ENCODE peak calls at places on chromosomes 13 and 19, in nine cellular contexts. One of them, this sample, is unnamed.
A peak's percentile ranks its signal among the peaks of the same experiment; 100 is the strongest.

GRCh38 chr13:38933786-38934185 is 56.8 kb downstream of the STOML3 start:
- DNase-seq in CD8-positive, alpha-beta T cell: no peak
- DNase-seq in sigmoid colon: no peak
- DNase-seq in CD8-positive, alpha-beta memory T cell: no peak
- DNase-seq in GM23338: no peak
- DNase-seq in SJSA1: no peak
- DNase-seq in heart left ventricle: no peak
- DNase-seq in A549: no peak
- DNase-seq in GM23248: no peak
- DNase-seq in this sample: no peak

GRCh38 chr19:33905473-33905936 is 108.8 kb downstream of the KCTD15 start:
- DNase-seq in GM23338: peak; percentile 68
- DNase-seq in A549: no peak
- DNase-seq in heart left ventricle: peak; percentile 65
- DNase-seq in sigmoid colon: no peak
- DNase-seq in CD8-positive, alpha-beta T cell: no peak
- DNase-seq in GM23248: no peak
- DNase-seq in CD8-positive, alpha-beta memory T cell: no peak
- DNase-seq in SJSA1: no peak
- DNase-seq in this sample: peak; percentile 48

GRCh38 chr13:92547256-92547655 is 679.4 kb upstream of the GPC6 start:
- DNase-seq in A549: no peak
- DNase-seq in SJSA1: no peak
- DNase-seq in CD8-positive, alpha-beta memory T cell: no peak
- DNase-seq in heart left ventricle: no peak
- DNase-seq in GM23338: no peak
- DNase-seq in sigmoid colon: no peak
- DNase-seq in GM23248: no peak
- DNase-seq in CD8-positive, alpha-beta T cell: no peak
- DNase-seq in this sample: no peak

GRCh38 chr13:71864094-71864980 is 2.7 kb downstream of the DACH1 start:
- DNase-seq in SJSA1: no peak
- DNase-seq in GM23248: no peak
- DNase-seq in CD8-positive, alpha-beta T cell: no peak
- DNase-seq in A549: no peak
- DNase-seq in CD8-positive, alpha-beta memory T cell: no peak
- DNase-seq in sigmoid colon: peak; percentile 57
- DNase-seq in heart left ventricle: peak; percentile 54
- DNase-seq in GM23338: peak; percentile 78
- DNase-seq in this sample: peak; percentile 24

GRCh38 chr13:91347212-91347995 is at the start of gene MIR17HG:
- DNase-seq in sigmoid colon: peak; percentile 91
- DNase-seq in GM23248: peak; percentile 88
- DNase-seq in SJSA1: peak; percentile 81
- DNase-seq in GM23338: peak; percentile 92
- DNase-seq in A549: peak; percentile 49
- DNase-seq in CD8-positive, alpha-beta memory T cell: peak; percentile 89
- DNase-seq in CD8-positive, alpha-beta T cell: peak; percentile 87
- DNase-seq in heart left ventricle: peak; percentile 88
- DNase-seq in this sample: peak; percentile 94

GRCh38 chr19:8262431-8262830 is 45.7 kb downstream of the CD320 start:
- DNase-seq in sigmoid colon: peak; percentile 50
- DNase-seq in heart left ventricle: no peak
- DNase-seq in A549: no peak
- DNase-seq in GM23248: no peak
- DNase-seq in GM23338: no peak
- DNase-seq in CD8-positive, alpha-beta T cell: no peak
- DNase-seq in SJSA1: no peak
- DNase-seq in CD8-positive, alpha-beta memory T cell: no peak
- DNase-seq in this sample: peak; percentile 7

GRCh38 chr19:8577247-8577646 is at the start of gene MYO1F:
- DNase-seq in A549: no peak
- DNase-seq in SJSA1: no peak
- DNase-seq in GM23248: no peak
- DNase-seq in GM23338: no peak
- DNase-seq in sigmoid colon: peak; percentile 78
- DNase-seq in CD8-positive, alpha-beta T cell: no peak
- DNase-seq in CD8-positive, alpha-beta memory T cell: no peak
- DNase-seq in heart left ventricle: peak; percentile 68
- DNase-seq in this sample: no peak

GRCh38 chr13:26910754-26911465 is 150.3 kb upstream of the GPR12 start:
- DNase-seq in CD8-positive, alpha-beta T cell: no peak
- DNase-seq in sigmoid colon: no peak
- DNase-seq in GM23338: no peak
- DNase-seq in SJSA1: no peak
- DNase-seq in GM23248: no peak
- DNase-seq in heart left ventricle: no peak
- DNase-seq in A549: no peak
- DNase-seq in CD8-positive, alpha-beta memory T cell: no peak
- DNase-seq in this sample: no peak

GRCh38 chr19:4304509-4305252 is at the start of gene FSD1:
- DNase-seq in GM23248: peak; percentile 81
- DNase-seq in A549: peak; percentile 89
- DNase-seq in GM23338: peak; percentile 88
- DNase-seq in heart left ventricle: no peak
- DNase-seq in SJSA1: no peak
- DNase-seq in CD8-positive, alpha-beta T cell: peak; percentile 67
- DNase-seq in sigmoid colon: no peak
- DNase-seq in CD8-positive, alpha-beta memory T cell: peak; percentile 63
- DNase-seq in this sample: no peak

DNA sequence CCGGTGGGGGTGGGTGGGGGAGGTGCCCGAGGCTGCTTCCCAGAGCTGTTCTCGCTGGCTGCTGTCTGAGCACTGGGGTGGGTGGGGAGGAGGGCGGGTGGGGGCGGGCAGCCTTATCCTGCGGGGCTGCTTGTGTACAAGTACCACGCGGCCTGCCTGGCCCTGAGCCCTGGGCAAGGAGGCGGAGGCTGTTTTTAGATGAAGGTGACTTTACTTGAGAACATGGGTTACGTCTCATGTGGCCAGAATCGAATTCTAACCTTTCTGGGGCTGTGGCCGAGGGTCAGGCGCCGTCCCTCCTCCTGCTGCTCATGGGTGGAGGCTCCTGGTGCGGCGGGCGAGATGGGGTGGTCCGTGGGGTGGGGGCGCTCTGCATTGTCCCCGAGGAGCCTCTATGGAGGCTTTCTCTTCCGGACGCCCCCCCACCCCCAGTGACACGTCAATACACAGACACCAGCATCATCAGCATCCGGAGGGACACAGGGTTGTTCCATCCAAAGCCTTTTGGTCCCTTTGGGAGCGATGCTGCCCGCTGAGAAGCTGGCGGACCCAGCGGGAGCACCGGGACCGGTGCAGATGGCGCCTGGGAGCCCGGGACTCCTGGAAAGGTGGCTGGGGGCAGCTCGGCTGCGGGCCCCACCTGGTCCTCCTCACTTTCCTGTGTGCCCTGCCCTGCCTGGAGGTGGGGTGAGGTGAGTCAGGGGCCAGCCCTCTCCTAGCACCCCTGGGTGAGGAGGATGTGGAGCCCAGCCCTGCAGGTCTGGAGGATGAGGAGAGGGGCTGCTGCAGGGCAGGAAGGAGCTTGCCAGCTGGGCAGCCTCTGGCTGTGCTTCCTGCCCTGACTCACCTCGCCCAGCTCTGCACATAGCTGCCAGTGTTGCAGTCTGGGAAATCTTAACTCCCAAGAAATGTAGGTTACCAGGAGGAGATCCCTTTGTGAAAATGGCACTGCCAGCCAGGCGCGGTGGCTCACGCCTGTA is 3.4 kb downstream of the BSG start:
- DNase-seq in A549: no peak
- DNase-seq in GM23338: peak; percentile 18
- DNase-seq in heart left ventricle: peak; percentile 92
- DNase-seq in CD8-positive, alpha-beta memory T cell: no peak
- DNase-seq in CD8-positive, alpha-beta T cell: no peak
- DNase-seq in SJSA1: no peak
- DNase-seq in GM23248: peak; percentile 88
- DNase-seq in sigmoid colon: peak; percentile 87
- DNase-seq in this sample: no peak
- H3K27ac ChIP-seq in A549: peak overlapping the region; percentile 100
- H3K27ac ChIP-seq in GM23338: peak overlapping the region; percentile 69
- H3K27ac ChIP-seq in heart left ventricle: peak overlapping the region; percentile 31
- H3K27ac ChIP-seq in CD8-positive, alpha-beta memory T cell: no peak overlapping the region
- H3K27ac ChIP-seq in CD8-positive, alpha-beta T cell: no peak overlapping the region
- H3K27ac ChIP-seq in SJSA1: no peak overlapping the region
- H3K27ac ChIP-seq in GM23248: peak overlapping the region; percentile 44
- H3K27ac ChIP-seq in sigmoid colon: peak overlapping the region; percentile 98
- H3K27ac ChIP-seq in this sample: no peak overlapping the region

DNA sequence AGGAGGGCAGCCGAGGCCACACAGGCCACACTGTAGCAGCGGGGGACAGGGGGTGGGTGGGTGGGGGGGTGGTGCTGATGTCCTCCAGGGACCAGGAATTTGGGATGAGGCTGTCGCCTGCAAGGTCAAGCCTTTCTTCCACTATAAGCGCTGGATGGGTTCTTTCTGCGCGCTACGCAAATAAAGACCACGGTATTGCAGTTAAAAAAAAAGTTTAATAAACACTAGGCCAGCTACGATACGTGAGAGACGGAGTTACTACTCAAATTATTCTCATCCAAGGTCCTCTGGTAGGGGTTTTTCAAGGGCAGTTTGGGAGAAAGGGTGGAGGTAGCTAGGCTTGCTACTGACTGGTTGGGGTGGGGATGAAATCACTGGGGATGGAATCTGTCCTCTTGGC is 508 bp upstream of the ZNF44 start:
- DNase-seq in GM23248: peak; percentile 22
- DNase-seq in CD8-positive, alpha-beta memory T cell: no peak
- DNase-seq in A549: no peak
- DNase-seq in CD8-positive, alpha-beta T cell: no peak
- DNase-seq in heart left ventricle: no peak
- DNase-seq in SJSA1: no peak
- DNase-seq in GM23338: no peak
- DNase-seq in sigmoid colon: no peak
- DNase-seq in this sample: no peak
- H3K4me3 ChIP-seq in GM23248: peak overlapping the region; percentile 89
- H3K4me3 ChIP-seq in CD8-positive, alpha-beta memory T cell: peak overlapping the region; percentile 84
- H3K4me3 ChIP-seq in A549: peak overlapping the region; percentile 19
- H3K4me3 ChIP-seq in CD8-positive, alpha-beta T cell: peak overlapping the region; percentile 82
- H3K4me3 ChIP-seq in heart left ventricle: peak overlapping the region; percentile 95
- H3K4me3 ChIP-seq in SJSA1: peak overlapping the region; percentile 81
- H3K4me3 ChIP-seq in GM23338: peak overlapping the region; percentile 93
- H3K4me3 ChIP-seq in sigmoid colon: peak overlapping the region; percentile 99
- H3K4me3 ChIP-seq in this sample: peak overlapping the region; percentile 100

DNA sequence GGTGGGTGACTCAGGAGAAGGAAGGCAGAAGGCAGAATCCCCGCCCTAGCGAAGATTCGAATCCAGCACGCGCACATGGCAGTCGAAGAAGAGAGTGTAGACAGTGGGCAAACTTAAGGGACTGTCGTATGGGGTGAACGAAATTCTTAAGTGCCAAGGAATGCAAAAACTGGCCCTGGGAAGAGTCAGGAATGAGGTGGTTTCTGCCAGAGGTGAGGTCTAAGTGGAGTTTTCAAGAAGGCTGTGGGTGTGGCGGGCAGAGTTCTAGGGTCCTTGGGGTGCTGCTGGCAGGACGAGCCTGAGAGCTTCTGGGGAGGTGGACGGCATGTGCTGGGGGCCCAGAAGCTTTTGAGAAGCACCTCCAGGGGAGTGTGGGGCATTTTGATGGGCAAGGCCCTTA is 63.9 kb upstream of the RNF113B start:
- DNase-seq in CD8-positive, alpha-beta T cell: no peak
- DNase-seq in A549: no peak
- DNase-seq in CD8-positive, alpha-beta memory T cell: no peak
- DNase-seq in sigmoid colon: no peak
- DNase-seq in GM23248: no peak
- DNase-seq in heart left ventricle: no peak
- DNase-seq in GM23338: no peak
- DNase-seq in SJSA1: no peak
- DNase-seq in this sample: no peak
- H3K27ac ChIP-seq in CD8-positive, alpha-beta T cell: no peak overlapping the region
- H3K27ac ChIP-seq in A549: no peak overlapping the region
- H3K27ac ChIP-seq in CD8-positive, alpha-beta memory T cell: no peak overlapping the region
- H3K27ac ChIP-seq in sigmoid colon: no peak overlapping the region
- H3K27ac ChIP-seq in GM23248: no peak overlapping the region
- H3K27ac ChIP-seq in heart left ventricle: no peak overlapping the region
- H3K27ac ChIP-seq in GM23338: peak overlapping the region; percentile 22
- H3K27ac ChIP-seq in SJSA1: no peak overlapping the region
- H3K27ac ChIP-seq in this sample: no peak overlapping the region

GRCh38 chr19:49333426-49334288 is 1.5 kb upstream of the CD37 start:
- DNase-seq in GM23338: no peak
- DNase-seq in sigmoid colon: no peak
- DNase-seq in GM23248: peak; percentile 61
- DNase-seq in A549: no peak
- DNase-seq in heart left ventricle: no peak
- DNase-seq in CD8-positive, alpha-beta T cell: peak; percentile 70
- DNase-seq in SJSA1: no peak
- DNase-seq in CD8-positive, alpha-beta memory T cell: peak; percentile 79
- DNase-seq in this sample: no peak

GRCh38 chr19:49337267-49338022 is 2.2 kb downstream of the CD37 start:
- DNase-seq in heart left ventricle: no peak
- DNase-seq in CD8-positive, alpha-beta T cell: no peak
- DNase-seq in A549: no peak
- DNase-seq in sigmoid colon: no peak
- DNase-seq in GM23338: peak; percentile 33
- DNase-seq in GM23248: no peak
- DNase-seq in SJSA1: no peak
- DNase-seq in CD8-positive, alpha-beta memory T cell: no peak
- DNase-seq in this sample: no peak

GRCh38 chr19:49336482-49337266 is 1.5 kb downstream of the CD37 start:
- DNase-seq in heart left ventricle: no peak
- DNase-seq in A549: no peak
- DNase-seq in SJSA1: no peak
- DNase-seq in sigmoid colon: no peak
- DNase-seq in GM23248: no peak
- DNase-seq in GM23338: no peak
- DNase-seq in CD8-positive, alpha-beta T cell: no peak
- DNase-seq in CD8-positive, alpha-beta memory T cell: no peak
- DNase-seq in this sample: peak; percentile 19

GRCh38 chr19:49335784-49336481 is 727 bp downstream of the CD37 start:
- DNase-seq in SJSA1: no peak
- DNase-seq in sigmoid colon: no peak
- DNase-seq in CD8-positive, alpha-beta T cell: peak; percentile 20
- DNase-seq in heart left ventricle: no peak
- DNase-seq in CD8-positive, alpha-beta memory T cell: no peak
- DNase-seq in A549: no peak
- DNase-seq in GM23248: no peak
- DNase-seq in GM23338: no peak
- DNase-seq in this sample: no peak

GRCh38 chr19:49335071-49335783 is at the start of gene CD37:
- DNase-seq in GM23338: no peak
- DNase-seq in A549: no peak
- DNase-seq in heart left ventricle: no peak
- DNase-seq in CD8-positive, alpha-beta memory T cell: peak; percentile 73
- DNase-seq in sigmoid colon: no peak
- DNase-seq in SJSA1: no peak
- DNase-seq in CD8-positive, alpha-beta T cell: peak; percentile 60
- DNase-seq in GM23248: no peak
- DNase-seq in this sample: no peak
- H3K4me3 ChIP-seq in GM23338: no peak within 1 kb of the TSS
- H3K4me3 ChIP-seq in A549: no peak within 1 kb of the TSS
- H3K4me3 ChIP-seq in heart left ventricle: peak within 1 kb of the TSS; percentile 20
- H3K4me3 ChIP-seq in CD8-positive, alpha-beta memory T cell: peak within 1 kb of the TSS; percentile 79
- H3K4me3 ChIP-seq in sigmoid colon: peak within 1 kb of the TSS; percentile 34
- H3K4me3 ChIP-seq in SJSA1: no peak within 1 kb of the TSS
- H3K4me3 ChIP-seq in CD8-positive, alpha-beta T cell: peak within 1 kb of the TSS; percentile 71
- H3K4me3 ChIP-seq in GM23248: no peak within 1 kb of the TSS
- H3K4me3 ChIP-seq in this sample: no peak within 1 kb of the TSS

GRCh38 chr13:48252176-48252575 is 19.2 kb downstream of the ITM2B start:
- DNase-seq in sigmoid colon: no peak
- DNase-seq in CD8-positive, alpha-beta T cell: no peak
- DNase-seq in CD8-positive, alpha-beta memory T cell: no peak
- DNase-seq in SJSA1: no peak
- DNase-seq in heart left ventricle: no peak
- DNase-seq in A549: no peak
- DNase-seq in GM23338: no peak
- DNase-seq in GM23248: no peak
- DNase-seq in this sample: no peak
- H3K27ac ChIP-seq in sigmoid colon: no peak overlapping the region
- H3K27ac ChIP-seq in CD8-positive, alpha-beta T cell: no peak overlapping the region
- H3K27ac ChIP-seq in CD8-positive, alpha-beta memory T cell: no peak overlapping the region
- H3K27ac ChIP-seq in SJSA1: no peak overlapping the region
- H3K27ac ChIP-seq in heart left ventricle: no peak overlapping the region
- H3K27ac ChIP-seq in A549: no peak overlapping the region
- H3K27ac ChIP-seq in GM23338: no peak overlapping the region
- H3K27ac ChIP-seq in GM23248: peak overlapping the region; percentile 69
- H3K27ac ChIP-seq in this sample: no peak overlapping the region

This sample was measured in pancreas.